ENCODE peak calls at places on chromosome 6, in five cellular contexts. One of them, this sample, is unnamed.

GRCh38 chr6:31403283-31403989 is at the start of gene MICA:
- DNase-seq in NCI-H2171 treated with DMSO at 0.1 percent for 48 hours: no peak
- DNase-seq in activated CD8-positive, alpha-beta memory T cell treated with anti-CD3 and anti-CD28 coated beads for 4 hours: peak
- DNase-seq in ELF-1: peak
- DNase-seq in KG1: peak
- DNase-seq in this sample: peak

GRCh38 chr6:13165518-13166186 is 162.7 kb downstream of the TBC1D7 start:
- DNase-seq in NCI-H2171 treated with DMSO at 0.1 percent for 48 hours: no peak
- DNase-seq in KG1: no peak
- DNase-seq in activated CD8-positive, alpha-beta memory T cell treated with anti-CD3 and anti-CD28 coated beads for 4 hours: no peak
- DNase-seq in ELF-1: peak
- DNase-seq in this sample: no peak

GRCh38 chr6:35216412-35216732 is 2.6 kb downstream of the SCUBE3 start:
- DNase-seq in NCI-H2171 treated with DMSO at 0.1 percent for 48 hours: no peak
- DNase-seq in ELF-1: no peak
- DNase-seq in KG1: no peak
- DNase-seq in activated CD8-positive, alpha-beta memory T cell treated with anti-CD3 and anti-CD28 coated beads for 4 hours: no peak
- DNase-seq in this sample: no peak

GRCh38 chr6:160398674-160399271 is 50.6 kb downstream of the SLC22A3 start:
- DNase-seq in NCI-H2171 treated with DMSO at 0.1 percent for 48 hours: no peak
- DNase-seq in KG1: no peak
- DNase-seq in activated CD8-positive, alpha-beta memory T cell treated with anti-CD3 and anti-CD28 coated beads for 4 hours: no peak
- DNase-seq in ELF-1: no peak
- DNase-seq in this sample: no peak

GRCh38 chr6:21188505-21189223 is 404.9 kb upstream of the SOX4 start:
- DNase-seq in ELF-1: no peak
- DNase-seq in NCI-H2171 treated with DMSO at 0.1 percent for 48 hours: peak
- DNase-seq in KG1: no peak
- DNase-seq in activated CD8-positive, alpha-beta memory T cell treated with anti-CD3 and anti-CD28 coated beads for 4 hours: no peak
- DNase-seq in this sample: peak

GRCh38 chr6:122751291-122751690 is 28.2 kb upstream of the FABP7 start:
- DNase-seq in activated CD8-positive, alpha-beta memory T cell treated with anti-CD3 and anti-CD28 coated beads for 4 hours: no peak
- DNase-seq in ELF-1: no peak
- DNase-seq in KG1: no peak
- DNase-seq in NCI-H2171 treated with DMSO at 0.1 percent for 48 hours: no peak
- DNase-seq in this sample: no peak

GRCh38 chr6:151436814-151437213 is 15.1 kb downstream of the RMND1 start:
- DNase-seq in NCI-H2171 treated with DMSO at 0.1 percent for 48 hours: no peak
- DNase-seq in activated CD8-positive, alpha-beta memory T cell treated with anti-CD3 and anti-CD28 coated beads for 4 hours: no peak
- DNase-seq in KG1: no peak
- DNase-seq in ELF-1: no peak
- DNase-seq in this sample: no peak

GRCh38 chr6:12967686-12968085 is 251.1 kb downstream of the PHACTR1 start:
- DNase-seq in ELF-1: no peak
- DNase-seq in KG1: no peak
- DNase-seq in activated CD8-positive, alpha-beta memory T cell treated with anti-CD3 and anti-CD28 coated beads for 4 hours: no peak
- DNase-seq in NCI-H2171 treated with DMSO at 0.1 percent for 48 hours: no peak
- DNase-seq in this sample: no peak

GRCh38 chr6:37998366-37998765 is 178.8 kb downstream of the ZFAND3 start:
- DNase-seq in KG1: no peak
- DNase-seq in NCI-H2171 treated with DMSO at 0.1 percent for 48 hours: no peak
- DNase-seq in activated CD8-positive, alpha-beta memory T cell treated with anti-CD3 and anti-CD28 coated beads for 4 hours: no peak
- DNase-seq in ELF-1: no peak
- DNase-seq in this sample: no peak

GRCh38 chr6:148602136-148602535 is 144.7 kb upstream of the UST start:
- DNase-seq in KG1: no peak
- DNase-seq in activated CD8-positive, alpha-beta memory T cell treated with anti-CD3 and anti-CD28 coated beads for 4 hours: no peak
- DNase-seq in ELF-1: no peak
- DNase-seq in NCI-H2171 treated with DMSO at 0.1 percent for 48 hours: no peak
- DNase-seq in this sample: no peak

GRCh38 chr6:41824571-41825569 is 37.4 kb downstream of the TOMM6 start:
- DNase-seq in ELF-1: no peak
- DNase-seq in NCI-H2171 treated with DMSO at 0.1 percent for 48 hours: no peak
- DNase-seq in activated CD8-positive, alpha-beta memory T cell treated with anti-CD3 and anti-CD28 coated beads for 4 hours: no peak
- DNase-seq in KG1: no peak
- DNase-seq in this sample: no peak

GRCh38 chr6:12545837-12546658 is 170.5 kb upstream of the PHACTR1 start:
- DNase-seq in ELF-1: no peak
- DNase-seq in KG1: no peak
- DNase-seq in NCI-H2171 treated with DMSO at 0.1 percent for 48 hours: no peak
- DNase-seq in activated CD8-positive, alpha-beta memory T cell treated with anti-CD3 and anti-CD28 coated beads for 4 hours: no peak
- DNase-seq in this sample: no peak

GRCh38 chr6:169589699-169590257 is 112.1 kb downstream of the WDR27 start:
- DNase-seq in KG1: no peak
- DNase-seq in activated CD8-positive, alpha-beta memory T cell treated with anti-CD3 and anti-CD28 coated beads for 4 hours: no peak
- DNase-seq in NCI-H2171 treated with DMSO at 0.1 percent for 48 hours: no peak
- DNase-seq in ELF-1: no peak
- DNase-seq in this sample: peak

GRCh38 chr6:82111818-82112217 is 135.7 kb downstream of the IBTK start:
- DNase-seq in activated CD8-positive, alpha-beta memory T cell treated with anti-CD3 and anti-CD28 coated beads for 4 hours: no peak
- DNase-seq in KG1: no peak
- DNase-seq in ELF-1: no peak
- DNase-seq in NCI-H2171 treated with DMSO at 0.1 percent for 48 hours: no peak
- DNase-seq in this sample: no peak

GRCh38 chr6:112931835-112932234 is 584.7 kb downstream of the RFPL4B start:
- DNase-seq in NCI-H2171 treated with DMSO at 0.1 percent for 48 hours: no peak
- DNase-seq in ELF-1: no peak
- DNase-seq in KG1: no peak
- DNase-seq in activated CD8-positive, alpha-beta memory T cell treated with anti-CD3 and anti-CD28 coated beads for 4 hours: no peak
- DNase-seq in this sample: no peak

GRCh38 chr6:7749493-7749892 is 23.6 kb downstream of the BMP6 start:
- DNase-seq in NCI-H2171 treated with DMSO at 0.1 percent for 48 hours: no peak
- DNase-seq in activated CD8-positive, alpha-beta memory T cell treated with anti-CD3 and anti-CD28 coated beads for 4 hours: no peak
- DNase-seq in KG1: no peak
- DNase-seq in ELF-1: no peak
- DNase-seq in this sample: no peak

GRCh38 chr6:136024711-136025110 is 173.2 kb downstream of the PDE7B start:
- DNase-seq in KG1: no peak
- DNase-seq in ELF-1: no peak
- DNase-seq in activated CD8-positive, alpha-beta memory T cell treated with anti-CD3 and anti-CD28 coated beads for 4 hours: no peak
- DNase-seq in NCI-H2171 treated with DMSO at 0.1 percent for 48 hours: no peak
- DNase-seq in this sample: no peak

GRCh38 chr6:5981274-5982026 is 25.3 kb downstream of the NRN1 start:
- DNase-seq in activated CD8-positive, alpha-beta memory T cell treated with anti-CD3 and anti-CD28 coated beads for 4 hours: no peak
- DNase-seq in NCI-H2171 treated with DMSO at 0.1 percent for 48 hours: no peak
- DNase-seq in ELF-1: no peak
- DNase-seq in KG1: no peak
- DNase-seq in this sample: no peak

GRCh38 chr6:150685860-150686259 is 86.2 kb downstream of the PLEKHG1 start:
- DNase-seq in activated CD8-positive, alpha-beta memory T cell treated with anti-CD3 and anti-CD28 coated beads for 4 hours: no peak
- DNase-seq in ELF-1: peak
- DNase-seq in NCI-H2171 treated with DMSO at 0.1 percent for 48 hours: peak
- DNase-seq in KG1: no peak
- DNase-seq in this sample: peak

GRCh38 chr6:31063906-31064435 is 48.4 kb downstream of the C6orf15 start:
- DNase-seq in KG1: no peak
- DNase-seq in NCI-H2171 treated with DMSO at 0.1 percent for 48 hours: no peak
- DNase-seq in ELF-1: no peak
- DNase-seq in activated CD8-positive, alpha-beta memory T cell treated with anti-CD3 and anti-CD28 coated beads for 4 hours: no peak
- DNase-seq in this sample: no peak

GRCh38 chr6:31058128-31058894 is 48.0 kb downstream of the MUC22 start:
- DNase-seq in KG1: no peak
- DNase-seq in activated CD8-positive, alpha-beta memory T cell treated with anti-CD3 and anti-CD28 coated beads for 4 hours: no peak
- DNase-seq in NCI-H2171 treated with DMSO at 0.1 percent for 48 hours: peak
- DNase-seq in ELF-1: no peak
- DNase-seq in this sample: peak

GRCh38 chr6:122995930-122996796 is at the start of gene CLVS2:
- DNase-seq in activated CD8-positive, alpha-beta memory T cell treated with anti-CD3 and anti-CD28 coated beads for 4 hours: no peak
- DNase-seq in NCI-H2171 treated with DMSO at 0.1 percent for 48 hours: peak
- DNase-seq in ELF-1: peak
- DNase-seq in KG1: no peak
- DNase-seq in this sample: no peak

GRCh38 chr6:139161817-139162284 is 27.0 kb downstream of the HECA start:
- DNase-seq in KG1: no peak
- DNase-seq in NCI-H2171 treated with DMSO at 0.1 percent for 48 hours: no peak
- DNase-seq in activated CD8-positive, alpha-beta memory T cell treated with anti-CD3 and anti-CD28 coated beads for 4 hours: peak
- DNase-seq in ELF-1: no peak
- DNase-seq in this sample: no peak

GRCh38 chr6:14361956-14362587 is 244.5 kb downstream of the CD83 start:
- DNase-seq in activated CD8-positive, alpha-beta memory T cell treated with anti-CD3 and anti-CD28 coated beads for 4 hours: no peak
- DNase-seq in KG1: no peak
- DNase-seq in ELF-1: no peak
- DNase-seq in NCI-H2171 treated with DMSO at 0.1 percent for 48 hours: no peak
- DNase-seq in this sample: no peak

GRCh38 chr6:85362652-85363310 is 87.1 kb upstream of the NT5E start:
- DNase-seq in ELF-1: no peak
- DNase-seq in activated CD8-positive, alpha-beta memory T cell treated with anti-CD3 and anti-CD28 coated beads for 4 hours: no peak
- DNase-seq in KG1: no peak
- DNase-seq in NCI-H2171 treated with DMSO at 0.1 percent for 48 hours: no peak
- DNase-seq in this sample: no peak

GRCh38 chr6:96716221-96716620 is 121.1 kb downstream of the GPR63 start:
- DNase-seq in KG1: no peak
- DNase-seq in activated CD8-positive, alpha-beta memory T cell treated with anti-CD3 and anti-CD28 coated beads for 4 hours: no peak
- DNase-seq in NCI-H2171 treated with DMSO at 0.1 percent for 48 hours: peak
- DNase-seq in ELF-1: peak
- DNase-seq in this sample: no peak

GRCh38 chr6:169911264-169912263 is 160.1 kb downstream of the ERMARD start:
- DNase-seq in NCI-H2171 treated with DMSO at 0.1 percent for 48 hours: no peak
- DNase-seq in activated CD8-positive, alpha-beta memory T cell treated with anti-CD3 and anti-CD28 coated beads for 4 hours: no peak
- DNase-seq in KG1: no peak
- DNase-seq in ELF-1: no peak
- DNase-seq in this sample: no peak

GRCh38 chr6:61203966-61204496 is 1082.0 kb downstream of the KHDRBS2 start:
- DNase-seq in NCI-H2171 treated with DMSO at 0.1 percent for 48 hours: no peak
- DNase-seq in activated CD8-positive, alpha-beta memory T cell treated with anti-CD3 and anti-CD28 coated beads for 4 hours: no peak
- DNase-seq in ELF-1: no peak
- DNase-seq in KG1: no peak
- DNase-seq in this sample: no peak

GRCh38 chr6:30493643-30494250 is 4.4 kb downstream of the HLA-E start:
- DNase-seq in ELF-1: peak
- DNase-seq in KG1: no peak
- DNase-seq in activated CD8-positive, alpha-beta memory T cell treated with anti-CD3 and anti-CD28 coated beads for 4 hours: no peak
- DNase-seq in NCI-H2171 treated with DMSO at 0.1 percent for 48 hours: no peak
- DNase-seq in this sample: no peak

GRCh38 chr6:151021878-151022277 is 156.4 kb downstream of the MTHFD1L start:
- DNase-seq in ELF-1: peak
- DNase-seq in KG1: no peak
- DNase-seq in activated CD8-positive, alpha-beta memory T cell treated with anti-CD3 and anti-CD28 coated beads for 4 hours: no peak
- DNase-seq in NCI-H2171 treated with DMSO at 0.1 percent for 48 hours: no peak
- DNase-seq in this sample: no peak

GRCh38 chr6:1390071-1390804 is 862 bp downstream of the FOXF2 start:
- DNase-seq in activated CD8-positive, alpha-beta memory T cell treated with anti-CD3 and anti-CD28 coated beads for 4 hours: no peak
- DNase-seq in ELF-1: peak
- DNase-seq in KG1: no peak
- DNase-seq in NCI-H2171 treated with DMSO at 0.1 percent for 48 hours: peak
- DNase-seq in this sample: peak

This sample was measured in NCI-H526.